ENCODE peak calls at places on chromosome 2, in four cellular contexts. F is small intestine, S is heart right ventricle, E is left ventricle myocardium inferior. Z is an unnamed sample. For H3K9me3, the result is how much of the 10 kb centered on the place peaks cover.

GRCh38 chr2:46325178-46325928 is 28.1 kb downstream of the EPAS1 start:
- DNase-seq in F (no peak), S (no peak), E (no peak), Z (no peak)

GRCh38 chr2:212926948-212927347 is 224.5 kb downstream of the IKZF2 start:
- DNase-seq in F (no peak), S (peak), E (peak), Z (peak)

GRCh38 chr2:197102202-197102601 is 175.7 kb upstream of the PGAP1 start:
- DNase-seq in F (no peak), S (no peak), E (no peak), Z (no peak)

GRCh38 chr2:80670763-80671162 is 366.2 kb upstream of the LRRTM1 start:
- DNase-seq in F (no peak), S (no peak), E (no peak), Z (no peak)

GRCh38 chr2:170123593-170123992 is 54.4 kb upstream of the MYO3B start:
- DNase-seq in F (no peak), S (no peak), E (no peak), Z (no peak)

GRCh38 chr2:30445266-30445821 is 1.7 kb upstream of the LCLAT1 start:
- DNase-seq in F (no peak), S (no peak), E (no peak), Z (no peak)

GRCh38 chr2:197174539-197175094 is 136.0 kb downstream of the ANKRD44 start:
- DNase-seq in F (peak), S (no peak), E (no peak), Z (no peak)

GRCh38 chr2:70785137-70785911 is 5.1 kb downstream of the FIGLA start:
- DNase-seq in F (peak), S (no peak), E (no peak), Z (no peak)

GRCh38 chr2:78896536-78896935 is 129.0 kb upstream of the REG3G start:
- DNase-seq in F (no peak), S (no peak), E (no peak), Z (no peak)

GRCh38 chr2:56682397-56682760 is 498.6 kb downstream of the CCDC85A start:
- DNase-seq in F (no peak), S (no peak), E (no peak), Z (no peak)

GRCh38 chr2:133884739-133885381 is 316.6 kb upstream of the NCKAP5 start:
- DNase-seq in F (peak), S (no peak), E (no peak), Z (no peak)

GRCh38 chr2:112692914-112693313 is 27.9 kb upstream of the NT5DC4 start:
- DNase-seq in F (no peak), S (no peak), E (no peak), Z (no peak)

GRCh38 chr2:38959938-38960608 is 70.4 kb downstream of the ARHGEF33 start:
- DNase-seq in F (peak), S (peak), E (peak), Z (peak)

GRCh38 chr2:178306351-178307073 is 112.2 kb downstream of the OSBPL6 start:
- DNase-seq in F (peak), S (no peak), E (no peak), Z (no peak)

GRCh38 chr2:191800874-191801273 is 46.0 kb downstream of the CAVIN2 start:
- DNase-seq in F (no peak), S (no peak), E (no peak), Z (no peak)

GRCh38 chr2:94769733-94770132 is 101.5 kb upstream of the TEKT4 start:
- DNase-seq in F (no peak), S (no peak), E (no peak), Z (no peak)

GRCh38 chr2:94776036-94776435 is 95.2 kb upstream of the TEKT4 start:
- DNase-seq in F (no peak), S (no peak), E (no peak), Z (no peak)

DNA sequence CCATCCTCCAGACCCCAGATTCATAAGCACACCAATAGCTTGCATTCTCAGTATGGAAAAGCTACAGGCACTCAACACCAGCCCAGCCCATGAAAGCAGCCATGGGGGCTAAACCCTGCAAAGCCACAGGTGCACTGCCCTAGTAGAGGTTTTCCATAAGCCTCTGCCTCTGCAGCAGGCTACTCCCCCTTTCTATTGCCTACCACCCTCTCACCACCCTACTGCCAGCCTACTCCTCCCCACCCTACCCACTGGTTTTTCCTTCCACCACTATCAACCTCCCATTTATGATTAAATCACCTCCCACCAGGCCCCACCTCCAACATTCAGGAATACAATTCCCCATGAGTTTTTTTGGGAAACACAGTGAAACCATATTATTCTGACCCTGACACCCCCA is 96.4 kb upstream of the TEKT4 start:
- DNase-seq in F (no peak), S (no peak), E (no peak), Z (no peak)
- H3K9me3 ChIP-seq in F (under half), S (under half), E (under half), Z (under half)

GRCh38 chr2:587371-587960 is 89.7 kb downstream of the TMEM18 start:
- DNase-seq in F (no peak), S (no peak), E (no peak), Z (no peak)
- H3K9me3 ChIP-seq in F (under half), S (under half), E (under half), Z (under half)

GRCh38 chr2:240525802-240526201 is 32.0 kb downstream of the ANKMY1 start:
- DNase-seq in F (no peak), S (no peak), E (no peak), Z (no peak)
- H3K9me3 ChIP-seq in F (under half), S (under half), E (under half), Z (under half)

DNA sequence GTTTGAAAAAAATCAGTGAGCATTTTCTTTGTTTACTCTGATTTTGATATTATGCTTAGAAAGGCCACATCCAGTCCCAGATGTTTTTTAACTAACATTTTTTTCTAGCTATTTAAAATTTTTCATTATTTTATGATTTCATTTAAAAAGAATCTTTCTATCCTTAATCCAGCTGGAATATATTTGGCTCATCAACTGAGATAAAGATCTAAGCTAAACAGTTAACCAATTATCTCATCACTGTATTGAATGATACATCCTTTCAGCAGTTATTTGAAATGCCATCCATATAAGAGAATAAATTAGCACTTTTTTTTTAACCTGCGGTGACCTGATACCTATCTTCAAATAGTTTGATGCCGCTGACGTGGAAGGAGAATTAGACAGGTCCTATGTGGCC is 245.5 kb upstream of the COPS8 start:
- DNase-seq in F (no peak), S (no peak), E (no peak), Z (no peak)
- H3K9me3 ChIP-seq in F (under half), S (under half), E (under half), Z (under half)

GRCh38 chr2:128465246-128466170 is 146.8 kb upstream of the HS6ST1 start:
- DNase-seq in F (no peak), S (no peak), E (no peak), Z (no peak)
- H3K9me3 ChIP-seq in F (under half), S (under half), E (under half), Z (under half)

GRCh38 chr2:8249769-8250168 is 432.1 kb upstream of the ID2 start:
- DNase-seq in F (no peak), S (no peak), E (no peak), Z (no peak)
- H3K9me3 ChIP-seq in F (under half), S (under half), E (under half), Z (under half)